ENCODE peak calls at places on chromosomes 7 and 10, in eight cellular contexts. One of them, this sample, is unnamed.

GRCh38 chr10:13806419-13806818 is 219.7 kb downstream of the PRPF18 start:
- DNase-seq in left ventricle myocardium inferior: no peak
- DNase-seq in OCI-LY7: no peak
- DNase-seq in HCT116: no peak
- DNase-seq in brain microvascular endothelial cell: no peak
- DNase-seq in CD4-positive, alpha-beta T cell: no peak
- DNase-seq in endodermal cell: no peak
- DNase-seq in AG04450: no peak
- DNase-seq in this sample: no peak

GRCh38 chr7:39379416-39379815 is 186.8 kb upstream of the YAE1 start:
- DNase-seq in left ventricle myocardium inferior: no peak
- DNase-seq in OCI-LY7: no peak
- DNase-seq in HCT116: no peak
- DNase-seq in brain microvascular endothelial cell: no peak
- DNase-seq in CD4-positive, alpha-beta T cell: no peak
- DNase-seq in endodermal cell: no peak
- DNase-seq in AG04450: no peak
- DNase-seq in this sample: no peak

GRCh38 chr10:16183989-16184643 is 252.7 kb upstream of the PTER start:
- DNase-seq in left ventricle myocardium inferior: no peak
- DNase-seq in OCI-LY7: no peak
- DNase-seq in HCT116: no peak
- DNase-seq in brain microvascular endothelial cell: no peak
- DNase-seq in CD4-positive, alpha-beta T cell: no peak
- DNase-seq in endodermal cell: no peak
- DNase-seq in AG04450: no peak
- DNase-seq in this sample: peak; percentile 83

GRCh38 chr10:101576229-101576863 is 11.7 kb downstream of the POLL start:
- DNase-seq in left ventricle myocardium inferior: no peak
- DNase-seq in OCI-LY7: no peak
- DNase-seq in HCT116: no peak
- DNase-seq in brain microvascular endothelial cell: no peak
- DNase-seq in CD4-positive, alpha-beta T cell: no peak
- DNase-seq in endodermal cell: no peak
- DNase-seq in AG04450: no peak
- DNase-seq in this sample: peak; percentile 41

GRCh38 chr7:128770238-128770637 is 5.4 kb downstream of the OPN1SW start:
- DNase-seq in left ventricle myocardium inferior: no peak
- DNase-seq in OCI-LY7: no peak
- DNase-seq in HCT116: no peak
- DNase-seq in brain microvascular endothelial cell: peak; percentile 60
- DNase-seq in CD4-positive, alpha-beta T cell: no peak
- DNase-seq in endodermal cell: no peak
- DNase-seq in AG04450: no peak
- DNase-seq in this sample: no peak

GRCh38 chr10:103856497-103857175 is 1.3 kb upstream of the SH3PXD2A start:
- DNase-seq in left ventricle myocardium inferior: no peak
- DNase-seq in OCI-LY7: no peak
- DNase-seq in HCT116: no peak
- DNase-seq in brain microvascular endothelial cell: no peak
- DNase-seq in CD4-positive, alpha-beta T cell: no peak
- DNase-seq in endodermal cell: no peak
- DNase-seq in AG04450: no peak
- DNase-seq in this sample: no peak

GRCh38 chr10:125130260-125130659 is 30.1 kb downstream of the CTBP2 start:
- DNase-seq in left ventricle myocardium inferior: no peak
- DNase-seq in OCI-LY7: no peak
- DNase-seq in HCT116: no peak
- DNase-seq in brain microvascular endothelial cell: no peak
- DNase-seq in CD4-positive, alpha-beta T cell: no peak
- DNase-seq in endodermal cell: no peak
- DNase-seq in AG04450: no peak
- DNase-seq in this sample: no peak

GRCh38 chr7:131909151-131909768 is 352.8 kb upstream of the PODXL start:
- DNase-seq in left ventricle myocardium inferior: no peak
- DNase-seq in OCI-LY7: no peak
- DNase-seq in HCT116: no peak
- DNase-seq in brain microvascular endothelial cell: no peak
- DNase-seq in CD4-positive, alpha-beta T cell: no peak
- DNase-seq in endodermal cell: peak; percentile 79
- DNase-seq in AG04450: no peak
- DNase-seq in this sample: no peak

GRCh38 chr7:124462249-124462648 is 303.3 kb downstream of the GPR37 start:
- DNase-seq in left ventricle myocardium inferior: no peak
- DNase-seq in OCI-LY7: no peak
- DNase-seq in HCT116: no peak
- DNase-seq in brain microvascular endothelial cell: no peak
- DNase-seq in CD4-positive, alpha-beta T cell: no peak
- DNase-seq in endodermal cell: no peak
- DNase-seq in AG04450: peak; percentile 60
- DNase-seq in this sample: peak; percentile 2

GRCh38 chr7:105782391-105783063 is 93.9 kb downstream of the ATXN7L1 start:
- DNase-seq in left ventricle myocardium inferior: no peak
- DNase-seq in OCI-LY7: no peak
- DNase-seq in HCT116: no peak
- DNase-seq in brain microvascular endothelial cell: peak; percentile 92
- DNase-seq in CD4-positive, alpha-beta T cell: no peak
- DNase-seq in endodermal cell: no peak
- DNase-seq in AG04450: peak; percentile 78
- DNase-seq in this sample: no peak

GRCh38 chr10:72333111-72334012 is 21.4 kb downstream of the DNAJB12 start:
- DNase-seq in left ventricle myocardium inferior: peak; percentile 21
- DNase-seq in OCI-LY7: no peak
- DNase-seq in HCT116: no peak
- DNase-seq in brain microvascular endothelial cell: no peak
- DNase-seq in CD4-positive, alpha-beta T cell: no peak
- DNase-seq in endodermal cell: peak; percentile 53
- DNase-seq in AG04450: no peak
- DNase-seq in this sample: no peak

GRCh38 chr10:72332423-72333110 is 22.2 kb downstream of the DNAJB12 start:
- DNase-seq in left ventricle myocardium inferior: no peak
- DNase-seq in OCI-LY7: peak; percentile 19
- DNase-seq in HCT116: no peak
- DNase-seq in brain microvascular endothelial cell: no peak
- DNase-seq in CD4-positive, alpha-beta T cell: no peak
- DNase-seq in endodermal cell: no peak
- DNase-seq in AG04450: no peak
- DNase-seq in this sample: no peak

GRCh38 chr10:72330059-72330426 is 24.7 kb downstream of the DNAJB12 start:
- DNase-seq in left ventricle myocardium inferior: no peak
- DNase-seq in OCI-LY7: no peak
- DNase-seq in HCT116: no peak
- DNase-seq in brain microvascular endothelial cell: no peak
- DNase-seq in CD4-positive, alpha-beta T cell: no peak
- DNase-seq in endodermal cell: no peak
- DNase-seq in AG04450: no peak
- DNase-seq in this sample: no peak

GRCh38 chr10:72329290-72330058 is 25.2 kb downstream of the DNAJB12 start:
- DNase-seq in left ventricle myocardium inferior: no peak
- DNase-seq in OCI-LY7: peak; percentile 67
- DNase-seq in HCT116: no peak
- DNase-seq in brain microvascular endothelial cell: no peak
- DNase-seq in CD4-positive, alpha-beta T cell: no peak
- DNase-seq in endodermal cell: peak; percentile 64
- DNase-seq in AG04450: no peak
- DNase-seq in this sample: no peak

GRCh38 chr10:72331575-72332422 is 22.9 kb downstream of the DNAJB12 start:
- DNase-seq in left ventricle myocardium inferior: peak; percentile 81
- DNase-seq in OCI-LY7: peak; percentile 93
- DNase-seq in HCT116: peak; percentile 80
- DNase-seq in brain microvascular endothelial cell: peak; percentile 68
- DNase-seq in CD4-positive, alpha-beta T cell: peak; percentile 77
- DNase-seq in endodermal cell: peak; percentile 99
- DNase-seq in AG04450: no peak
- DNase-seq in this sample: peak; percentile 95
- H3K27ac ChIP-seq in left ventricle myocardium inferior: peak overlapping the region; percentile 95
- H3K27ac ChIP-seq in OCI-LY7: peak overlapping the region; percentile 80
- H3K27ac ChIP-seq in HCT116: peak overlapping the region; percentile 92
- H3K27ac ChIP-seq in brain microvascular endothelial cell: peak overlapping the region; percentile 64
- H3K27ac ChIP-seq in CD4-positive, alpha-beta T cell: peak overlapping the region; percentile 71
- H3K27ac ChIP-seq in endodermal cell: peak overlapping the region; percentile 88
- H3K27ac ChIP-seq in AG04450: no peak overlapping the region
- H3K27ac ChIP-seq in this sample: peak overlapping the region; percentile 100

GRCh38 chr10:82409671-82410070 is 534.7 kb downstream of the NRG3 start:
- DNase-seq in left ventricle myocardium inferior: no peak
- DNase-seq in OCI-LY7: peak; percentile 89
- DNase-seq in HCT116: no peak
- DNase-seq in brain microvascular endothelial cell: no peak
- DNase-seq in CD4-positive, alpha-beta T cell: no peak
- DNase-seq in endodermal cell: no peak
- DNase-seq in AG04450: no peak
- DNase-seq in this sample: no peak
- H3K27ac ChIP-seq in left ventricle myocardium inferior: no peak overlapping the region
- H3K27ac ChIP-seq in OCI-LY7: peak overlapping the region; percentile 95
- H3K27ac ChIP-seq in HCT116: no peak overlapping the region
- H3K27ac ChIP-seq in brain microvascular endothelial cell: no peak overlapping the region
- H3K27ac ChIP-seq in CD4-positive, alpha-beta T cell: no peak overlapping the region
- H3K27ac ChIP-seq in endodermal cell: no peak overlapping the region
- H3K27ac ChIP-seq in AG04450: no peak overlapping the region
- H3K27ac ChIP-seq in this sample: no peak overlapping the region

DNA sequence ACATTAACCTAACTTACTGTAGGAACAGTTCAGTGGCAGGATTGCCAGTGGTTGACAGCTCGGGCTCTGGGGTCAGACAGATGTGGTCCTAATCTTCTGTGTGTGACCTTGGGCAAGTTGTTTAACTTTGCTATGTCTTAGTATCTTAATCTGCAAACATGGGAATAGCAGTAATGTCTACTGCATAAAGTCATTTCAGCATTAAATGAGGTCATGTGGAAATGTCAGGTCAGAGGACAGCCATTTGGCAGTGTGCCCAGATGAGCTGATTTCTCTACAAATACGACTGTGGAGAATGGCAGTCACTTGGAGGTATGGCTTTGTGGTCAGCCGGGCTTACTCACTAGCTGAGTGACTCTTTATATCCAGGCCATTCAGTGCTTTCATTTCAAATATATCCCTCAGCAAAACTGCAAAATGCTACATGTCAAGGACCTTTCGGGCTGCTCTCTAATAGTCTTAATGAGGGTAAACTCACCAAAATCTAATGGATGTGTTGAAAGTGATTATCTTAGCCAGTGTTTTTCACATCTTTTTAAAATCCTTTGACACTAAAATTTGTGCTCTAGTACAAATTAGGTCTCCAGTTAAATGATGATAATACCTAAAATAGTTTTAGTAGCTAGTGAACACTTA is 171.4 kb downstream of the ST7 start:
- DNase-seq in left ventricle myocardium inferior: peak; percentile 58
- DNase-seq in OCI-LY7: no peak
- DNase-seq in HCT116: peak; percentile 90
- DNase-seq in brain microvascular endothelial cell: peak; percentile 99
- DNase-seq in CD4-positive, alpha-beta T cell: no peak
- DNase-seq in endodermal cell: no peak
- DNase-seq in AG04450: peak; percentile 64
- DNase-seq in this sample: peak; percentile 57
- H3K27ac ChIP-seq in left ventricle myocardium inferior: peak overlapping the region; percentile 58
- H3K27ac ChIP-seq in OCI-LY7: no peak overlapping the region
- H3K27ac ChIP-seq in HCT116: no peak overlapping the region
- H3K27ac ChIP-seq in brain microvascular endothelial cell: peak overlapping the region; percentile 82
- H3K27ac ChIP-seq in CD4-positive, alpha-beta T cell: no peak overlapping the region
- H3K27ac ChIP-seq in endodermal cell: no peak overlapping the region
- H3K27ac ChIP-seq in AG04450: no peak overlapping the region
- H3K27ac ChIP-seq in this sample: no peak overlapping the region

GRCh38 chr7:12212051-12212485 is 974 bp downstream of the TMEM106B start:
- DNase-seq in left ventricle myocardium inferior: no peak
- DNase-seq in OCI-LY7: no peak
- DNase-seq in HCT116: peak; percentile 16
- DNase-seq in brain microvascular endothelial cell: no peak
- DNase-seq in CD4-positive, alpha-beta T cell: no peak
- DNase-seq in endodermal cell: no peak
- DNase-seq in AG04450: no peak
- DNase-seq in this sample: no peak
- H3K27ac ChIP-seq in left ventricle myocardium inferior: peak overlapping the region; percentile 95
- H3K27ac ChIP-seq in OCI-LY7: no peak overlapping the region
- H3K27ac ChIP-seq in HCT116: peak overlapping the region; percentile 94
- H3K27ac ChIP-seq in brain microvascular endothelial cell: no peak overlapping the region
- H3K27ac ChIP-seq in CD4-positive, alpha-beta T cell: peak overlapping the region; percentile 98
- H3K27ac ChIP-seq in endodermal cell: no peak overlapping the region
- H3K27ac ChIP-seq in AG04450: no peak overlapping the region
- H3K27ac ChIP-seq in this sample: peak overlapping the region; percentile 92